ENCODE peak calls at places on chromosome 14, in seven cellular contexts. E is islet precursor cell; P is HTR-8/SVneo; A is cardiac septum; K is NCI-H1092 treated with DMSO at 0.1 percent for 48 hours; X is activated B cell treated with CpG ODN at 0.5 μM for 24 hours; S is activated T-cell treated with anti-CD3 and anti-CD28 coated beads, Interleukin-2, amount 50 U/mL, for 4 hours. M is an unnamed sample.

GRCh38 chr14:103129301-103130016 is 6.2 kb downstream of the TNFAIP2 start:
- DNase-seq in P (no peak), S (no peak), K (no peak), A (no peak), X (no peak), E (peak), M (no peak)

GRCh38 chr14:33952541-33952940 is 1.7 kb upstream of the EGLN3 start:
- DNase-seq in S (no peak), P (no peak), A (no peak), E (no peak), K (no peak), X (no peak), M (no peak)

GRCh38 chr14:30214014-30214413 is 286.4 kb upstream of the PRKD1 start:
- DNase-seq in A (no peak), S (no peak), K (no peak), X (no peak), P (no peak), E (no peak), M (no peak)

GRCh38 chr14:100654814-100655795 is 67.9 kb upstream of the BEGAIN start:
- DNase-seq in K (peak), E (peak), A (no peak), P (no peak), S (peak), X (no peak), M (no peak)

GRCh38 chr14:51394391-51394790 is 154.3 kb downstream of the TMX1 start:
- DNase-seq in P (no peak), X (no peak), A (no peak), S (no peak), K (peak), E (no peak), M (peak)

GRCh38 chr14:100662850-100663527 is 63.7 kb upstream of the DLK1 start:
- DNase-seq in K (peak), A (no peak), P (peak), S (peak), X (peak), E (peak), M (peak)

GRCh38 chr14:71563754-71564153 is 368.5 kb upstream of the RGS6 start:
- DNase-seq in X (no peak), P (no peak), S (no peak), A (no peak), K (no peak), E (no peak), M (no peak)

GRCh38 chr14:58821421-58821820 is 183.7 kb downstream of the DACT1 start:
- DNase-seq in A (no peak), P (no peak), E (no peak), X (no peak), S (no peak), K (no peak), M (no peak)

GRCh38 chr14:37599527-37600368 is 4.3 kb downstream of the TTC6 start:
- DNase-seq in X (no peak), E (no peak), P (no peak), S (no peak), K (peak), A (no peak), M (no peak)